ENCODE peak calls at places on chromosomes 6 and 20, in nine cellular contexts. I is breast epithelium; K is pancreas; V is GM10248; T is effector CD4-positive, alpha-beta T cell; N is HT1080; P is fibroblast of mammary gland; E is Right ventricle myocardium superior; W is dorsolateral prefrontal cortex. A is an unnamed sample.

GRCh38 chr20:1633535-1633934 is 13.7 kb upstream of the SIRPB1 start:
- DNase-seq in I (no peak), P (no peak), N (no peak), E (no peak), V (no peak), K (no peak), T (no peak), W (no peak), A (peak; percentile 70)

GRCh38 chr6:84549912-84550311 is 214.5 kb downstream of the TBX18 start:
- DNase-seq in K (no peak), I (no peak), W (no peak), P (peak; percentile 12), T (no peak), N (no peak), V (no peak), E (no peak), A (no peak)

GRCh38 chr6:145480024-145480423 is 255.3 kb downstream of the EPM2A start:
- DNase-seq in T (no peak), P (no peak), I (no peak), E (no peak), K (no peak), V (no peak), W (no peak), N (no peak), A (no peak)

GRCh38 chr6:53793318-53793975 is 1.4 kb upstream of the LRRC1 start:
- DNase-seq in E (no peak), K (peak; percentile 72), I (peak; percentile 54), V (peak; percentile 48), P (peak; percentile 41), T (peak; percentile 2), N (peak; percentile 56), W (peak; percentile 35), A (peak; percentile 74)

GRCh38 chr6:25041676-25042598 is 106.2 kb upstream of the RIPOR2 start:
- DNase-seq in T (peak; percentile 55), E (no peak), P (no peak), I (no peak), W (no peak), K (no peak), V (peak; percentile 28), N (no peak), A (no peak)

GRCh38 chr6:148272084-148272483 is 70.6 kb upstream of the SASH1 start:
- DNase-seq in W (no peak), I (no peak), E (no peak), P (peak; percentile 98), K (no peak), N (peak; percentile 56), T (no peak), V (no peak), A (peak; percentile 62)

GRCh38 chr6:55694148-55694547 is 115.2 kb upstream of the HMGCLL1 start:
- DNase-seq in K (no peak), W (no peak), V (no peak), T (no peak), I (no peak), P (peak; percentile 75), E (peak; percentile 36), N (peak; percentile 68), A (peak; percentile 77)

GRCh38 chr6:157823523-157824370 is 701 bp downstream of the SNX9 start:
- DNase-seq in T (peak; percentile 73), P (peak; percentile 86), E (peak; percentile 58), N (peak; percentile 54), W (peak; percentile 12), K (peak; percentile 61), V (peak; percentile 67), I (peak; percentile 59), A (peak; percentile 29)

GRCh38 chr6:22925920-22926587 is 356.7 kb downstream of the HDGFL1 start:
- DNase-seq in E (no peak), K (no peak), I (no peak), P (no peak), T (no peak), W (no peak), V (no peak), N (no peak), A (no peak)

GRCh38 chr20:24331939-24332338 is 137.5 kb upstream of the SYNDIG1 start:
- DNase-seq in E (no peak), V (no peak), T (no peak), P (no peak), W (no peak), N (no peak), I (no peak), K (no peak), A (no peak)

GRCh38 chr20:4608861-4609260 is 112.8 kb upstream of the PRND start:
- DNase-seq in E (no peak), N (no peak), T (no peak), W (no peak), K (no peak), V (no peak), P (no peak), I (no peak), A (no peak)

GRCh38 chr6:124742971-124743370 is 219.3 kb upstream of the RNF217 start:
- DNase-seq in I (no peak), K (no peak), P (peak; percentile 52), N (peak; percentile 20), W (no peak), V (no peak), T (no peak), E (no peak), A (no peak)

GRCh38 chr20:20414640-20415274 is 46.9 kb downstream of the INSM1 start:
- DNase-seq in E (no peak), K (no peak), T (no peak), P (no peak), V (no peak), N (no peak), I (no peak), W (no peak), A (no peak)

GRCh38 chr6:47075168-47075567 is 33.0 kb upstream of the ADGRF1 start:
- DNase-seq in N (no peak), E (no peak), K (no peak), V (no peak), P (no peak), W (no peak), T (no peak), I (no peak), A (no peak)

GRCh38 chr6:147510949-147511590 is 2.6 kb downstream of the SAMD5 start:
- DNase-seq in W (no peak), K (no peak), N (no peak), I (no peak), P (no peak), E (no peak), T (no peak), V (no peak), A (no peak)